ENCODE peak calls at places on chromosome 5, in six cellular contexts. N, C, F, Y, A and J are unnamed samples.
A peak's percentile ranks its signal among the peaks of the same experiment; 100 is the strongest.

GRCh38 chr5:54443264-54443663 is 12.2 kb upstream of the HSPB3 start:
- DNase-seq in N (no peak), C (peak; percentile 2), F (no peak), Y (no peak), A (peak; percentile 66), J (peak; percentile 17)

GRCh38 chr5:6772886-6773285 is 59.7 kb downstream of the TENT4A start:
- DNase-seq in N (no peak), C (no peak), F (no peak), Y (no peak), A (no peak), J (no peak)

GRCh38 chr5:17169507-17169906 is 47.9 kb upstream of the BASP1 start:
- DNase-seq in N (no peak), C (no peak), F (no peak), Y (no peak), A (peak; percentile 92), J (no peak)

GRCh38 chr5:149789835-149790234 is 59.7 kb downstream of the PPARGC1B start:
- DNase-seq in N (no peak), C (no peak), F (no peak), Y (no peak), A (no peak), J (no peak)

GRCh38 chr5:6632324-6632930 is 417 bp downstream of the NSUN2 start:
- DNase-seq in N (no peak), C (no peak), F (peak; percentile 34), Y (no peak), A (peak; percentile 30), J (no peak)

GRCh38 chr5:126471875-126472537 is 48.8 kb downstream of the GRAMD2B start:
- DNase-seq in N (no peak), C (no peak), F (no peak), Y (no peak), A (peak; percentile 42), J (no peak)

GRCh38 chr5:147893820-147894219 is 12.5 kb downstream of the C5orf46 start:
- DNase-seq in N (no peak), C (no peak), F (no peak), Y (no peak), A (peak; percentile 52), J (no peak)

GRCh38 chr5:16673241-16673998 is 56.6 kb upstream of the RETREG1 start:
- DNase-seq in N (no peak), C (no peak), F (peak; percentile 25), Y (no peak), A (peak; percentile 24), J (no peak)

GRCh38 chr5:95907067-95907705 is 54.5 kb downstream of the ELL2 start:
- DNase-seq in N (no peak), C (no peak), F (no peak), Y (no peak), A (no peak), J (no peak)

GRCh38 chr5:116303340-116303739 is 218.5 kb downstream of the COMMD10 start:
- DNase-seq in N (no peak), C (no peak), F (no peak), Y (no peak), A (no peak), J (no peak)

GRCh38 chr5:111083323-111083722 is 8.8 kb upstream of the WDR36 start:
- DNase-seq in N (no peak), C (peak; percentile 49), F (no peak), Y (no peak), A (no peak), J (no peak)

GRCh38 chr5:1737790-1738405 is 61.7 kb downstream of the MRPL36 start:
- DNase-seq in N (peak; percentile 32), C (no peak), F (no peak), Y (no peak), A (peak; percentile 35), J (no peak)

GRCh38 chr5:36882250-36882649 is 5.7 kb downstream of the NIPBL start:
- DNase-seq in N (no peak), C (peak; percentile 34), F (no peak), Y (no peak), A (no peak), J (no peak)

GRCh38 chr5:50663636-50664035 is 2.8 kb upstream of the PARP8 start:
- DNase-seq in N (no peak), C (no peak), F (no peak), Y (no peak), A (no peak), J (no peak)

GRCh38 chr5:154159343-154159742 is 31.2 kb upstream of the GALNT10 start:
- DNase-seq in N (no peak), C (no peak), F (no peak), Y (no peak), A (no peak), J (no peak)

GRCh38 chr5:154163327-154163997 is 27.1 kb upstream of the GALNT10 start:
- DNase-seq in N (no peak), C (no peak), F (no peak), Y (no peak), A (no peak), J (no peak)

GRCh38 chr5:154158379-154158738 is 32.2 kb upstream of the GALNT10 start:
- DNase-seq in N (no peak), C (no peak), F (no peak), Y (no peak), A (no peak), J (no peak)

GRCh38 chr5:154162475-154163217 is 27.9 kb upstream of the GALNT10 start:
- DNase-seq in N (peak; percentile 52), C (no peak), F (no peak), Y (no peak), A (no peak), J (no peak)

GRCh38 chr5:154157483-154158378 is 32.8 kb upstream of the GALNT10 start:
- DNase-seq in N (no peak), C (no peak), F (no peak), Y (no peak), A (no peak), J (peak; percentile 9)
- TF ChIP-seq CTCF in N (peak; percentile 53), C (peak; percentile 61), F (no peak), Y (no peak), A (peak; percentile 16), J (peak; percentile 56)

DNA sequence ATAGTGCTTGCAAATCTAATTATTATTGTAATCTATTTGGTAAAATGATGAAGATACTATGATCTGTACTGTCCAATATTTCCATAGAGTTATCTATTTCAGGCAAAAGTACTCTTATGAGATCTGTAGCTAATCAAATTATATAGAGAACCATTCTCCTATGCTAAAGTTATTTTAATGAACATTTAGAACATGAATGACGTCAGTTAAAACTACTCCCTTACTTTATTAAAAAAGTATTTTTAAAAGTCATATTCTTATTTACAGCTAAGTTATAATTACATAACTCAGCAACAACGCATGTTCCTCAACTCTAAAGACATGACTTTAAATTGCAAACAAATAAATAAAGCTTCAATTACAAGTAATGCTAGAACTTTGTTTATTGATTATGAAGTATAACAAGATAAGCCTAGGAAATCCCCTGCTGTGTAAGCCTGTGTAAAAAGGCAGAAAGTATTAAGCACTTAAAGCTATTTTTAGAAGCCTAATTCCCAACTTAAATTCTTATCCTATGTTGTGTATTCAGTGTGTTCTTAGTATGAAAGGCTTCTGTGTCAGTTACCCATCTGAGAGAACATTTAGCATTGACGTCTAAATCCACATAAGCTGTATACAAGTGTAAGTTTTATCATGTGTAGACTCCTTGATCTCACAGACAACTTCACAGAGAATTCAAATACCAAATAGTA is 285.7 kb downstream of the HCN1 start:
- DNase-seq in N (no peak), C (no peak), F (no peak), Y (no peak), A (no peak), J (no peak)
- TF ChIP-seq CTCF in N (no peak), C (no peak), F (no peak), Y (no peak), A (no peak), J (no peak)

GRCh38 chr5:177448244-177448950 is 1.8 kb downstream of the PRR7 start:
- DNase-seq in N (no peak), C (no peak), F (no peak), Y (no peak), A (no peak), J (no peak)

GRCh38 chr5:177447611-177448243 is 1.1 kb downstream of the PRR7 start:
- DNase-seq in N (peak; percentile 50), C (no peak), F (no peak), Y (peak; percentile 92), A (peak; percentile 74), J (peak; percentile 58)

GRCh38 chr5:177447066-177447610 is 524 bp downstream of the PRR7 start:
- DNase-seq in N (peak; percentile 82), C (peak; percentile 77), F (peak; percentile 66), Y (peak; percentile 86), A (peak; percentile 36), J (peak; percentile 70)

GRCh38 chr5:177445052-177446016 is 1.3 kb upstream of the PRR7 start:
- DNase-seq in N (no peak), C (no peak), F (no peak), Y (no peak), A (no peak), J (no peak)

DNA sequence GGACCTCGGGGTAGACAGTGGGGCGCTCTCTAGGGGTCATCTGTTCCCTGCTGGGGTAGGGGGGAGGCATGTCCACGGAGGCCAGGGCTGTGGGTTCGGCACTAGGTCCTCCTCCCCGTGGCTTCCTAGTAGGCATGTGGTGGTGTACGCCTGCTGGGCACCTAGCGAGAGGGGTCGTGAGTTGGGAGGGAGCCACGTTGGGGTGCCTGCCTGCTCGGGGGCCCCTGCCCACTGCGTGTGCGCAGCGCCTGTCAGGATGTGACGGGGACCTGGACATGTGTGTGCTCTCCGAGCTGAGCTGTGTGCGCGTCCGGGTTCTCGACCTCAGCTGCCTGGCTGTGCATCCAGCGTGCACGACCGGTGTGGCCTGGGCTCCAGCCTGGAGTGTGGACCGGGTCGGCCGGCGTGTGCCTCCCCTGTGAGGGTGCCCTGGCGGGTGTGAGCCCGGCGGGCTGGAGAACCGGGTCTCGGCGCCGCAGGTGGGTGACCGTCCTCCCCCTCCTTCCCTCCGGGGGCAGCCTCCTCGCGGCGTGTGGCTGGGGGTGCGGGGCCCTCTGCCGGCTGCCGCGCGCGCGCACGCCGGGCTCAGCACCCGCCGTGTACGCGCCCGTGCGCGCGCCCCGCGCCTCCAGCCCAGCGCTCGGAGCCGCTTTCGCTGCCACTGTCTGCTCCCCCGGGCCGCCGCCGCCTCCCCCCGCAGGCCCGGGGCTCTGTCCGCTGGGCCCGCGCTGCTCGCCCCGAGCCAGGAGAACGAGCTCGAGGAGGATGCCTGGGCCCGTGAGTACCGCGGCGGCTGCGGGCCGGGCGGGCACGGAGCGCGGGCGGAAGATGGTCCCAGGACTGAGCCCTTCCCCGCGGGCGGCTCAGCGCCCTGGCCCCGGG is at the start of gene PRR7:
- DNase-seq in N (peak; percentile 75), C (peak; percentile 89), F (peak; percentile 73), Y (peak; percentile 85), A (peak; percentile 59), J (peak; percentile 58)
- TF ChIP-seq CTCF in N (no peak), C (no peak), F (peak; percentile 24), Y (no peak), A (no peak), J (peak; percentile 22)

GRCh38 chr5:177372534-177372896 is 11.7 kb upstream of the SLC34A1 start:
- DNase-seq in N (no peak), C (no peak), F (peak; percentile 57), Y (no peak), A (no peak), J (no peak)

GRCh38 chr5:177370488-177371119 is 12.9 kb downstream of the RGS14 start:
- DNase-seq in N (peak; percentile 94), C (peak; percentile 76), F (peak; percentile 48), Y (peak; percentile 67), A (peak; percentile 94), J (peak; percentile 87)

GRCh38 chr5:177371120-177371537 is 13.1 kb upstream of the SLC34A1 start:
- DNase-seq in N (no peak), C (no peak), F (no peak), Y (no peak), A (no peak), J (no peak)

GRCh38 chr5:177372910-177373309 is 11.3 kb upstream of the SLC34A1 start:
- DNase-seq in N (no peak), C (no peak), F (no peak), Y (no peak), A (no peak), J (no peak)

GRCh38 chr5:177371705-177372533 is 12.3 kb upstream of the SLC34A1 start:
- DNase-seq in N (no peak), C (no peak), F (no peak), Y (no peak), A (no peak), J (no peak)
- TF ChIP-seq CTCF in N (no peak), C (no peak), F (no peak), Y (no peak), A (no peak), J (no peak)